ENCODE peak calls at places on chromosomes 5 and 9, in ten cellular contexts. D is NCI-H1092 treated with DMSO at 0.1 percent for 48 hours; I is GM18507; Y is ovary; Q is Peyer's patch; L is T-helper 17 cell; O is MM.1S; J is ELR; C is NCI-H2081; N is stimulated activated CD8-positive, alpha-beta memory T cell treated with anti-CD3 and anti-CD28 coated beads, Interleukin-4, amount 100 ng/mL, for 4 hours. K is an unnamed sample.

GRCh38 chr5:2565147-2565546 is 186.3 kb downstream of the IRX2 start:
- DNase-seq in N (no peak), J (no peak), C (no peak), O (no peak), D (no peak), Q (no peak), L (no peak), I (no peak), Y (no peak), K (no peak)

GRCh38 chr9:121201045-121201737 is 478 bp downstream of the RAB14 start:
- DNase-seq in I (no peak), C (peak), O (peak), N (peak), J (peak), L (peak), Y (peak), Q (peak), D (no peak), K (no peak)

GRCh38 chr9:113955076-113955752 is 79.1 kb downstream of the ZNF618 start:
- DNase-seq in J (peak), Y (no peak), D (no peak), I (no peak), Q (no peak), L (no peak), C (no peak), O (no peak), N (no peak), K (no peak)

GRCh38 chr9:132809677-132810076 is 68.4 kb downstream of the AK8 start:
- DNase-seq in J (no peak), I (no peak), Q (no peak), Y (no peak), L (no peak), C (no peak), N (no peak), O (no peak), D (no peak), K (peak)

GRCh38 chr5:16492398-16493175 is 27.0 kb upstream of the ZNF622 start:
- DNase-seq in L (no peak), Q (no peak), J (peak), D (no peak), I (no peak), O (no peak), C (peak), N (no peak), Y (peak), K (no peak)

GRCh38 chr5:79729686-79730085 is 40.0 kb downstream of the CMYA5 start:
- DNase-seq in N (no peak), Q (no peak), O (no peak), J (no peak), I (no peak), Y (no peak), D (no peak), L (no peak), C (no peak), K (no peak)

GRCh38 chr5:114657342-114658130 is 295.7 kb downstream of the KCNN2 start:
- DNase-seq in N (no peak), Q (no peak), O (no peak), J (no peak), I (no peak), Y (no peak), C (no peak), D (no peak), L (no peak), K (no peak)

GRCh38 chr5:30849801-30850370 is 343.6 kb upstream of the CDH6 start:
- DNase-seq in I (no peak), O (no peak), Q (no peak), Y (no peak), N (no peak), D (no peak), J (no peak), L (no peak), C (no peak), K (no peak)

GRCh38 chr9:11045589-11045988 is 432.8 kb upstream of the PTPRD start:
- DNase-seq in N (no peak), I (no peak), L (no peak), O (no peak), Q (no peak), C (no peak), Y (no peak), D (no peak), J (no peak), K (no peak)

GRCh38 chr9:74500584-74500924 is 3.4 kb downstream of the RORB start:
- DNase-seq in L (no peak), N (no peak), J (no peak), Q (no peak), Y (no peak), D (no peak), C (no peak), I (no peak), O (no peak), K (no peak)

GRCh38 chr5:180598316-180598701 is 7.0 kb upstream of the SCGB3A1 start:
- DNase-seq in C (no peak), I (no peak), Q (no peak), L (no peak), Y (peak), J (no peak), D (no peak), O (no peak), N (no peak), K (no peak)

GRCh38 chr5:131064669-131065371 is 100.2 kb downstream of the HINT1 start:
- DNase-seq in Q (no peak), D (no peak), J (no peak), Y (no peak), I (no peak), L (no peak), C (no peak), O (peak), N (no peak), K (no peak)

GRCh38 chr5:88089757-88090390 is 178.8 kb downstream of the TMEM161B start:
- DNase-seq in Q (no peak), C (no peak), N (no peak), L (no peak), I (no peak), D (no peak), Y (no peak), J (no peak), O (no peak), K (no peak)

GRCh38 chr9:77440057-77440456 is 208.1 kb downstream of the GNA14 start:
- DNase-seq in O (no peak), Y (no peak), J (peak), Q (no peak), N (no peak), I (no peak), D (peak), C (peak), L (no peak), K (no peak)

GRCh38 chr9:93108301-93109041 is 12.5 kb downstream of the CARD19 start:
- DNase-seq in Y (peak), N (no peak), D (no peak), L (no peak), C (no peak), Q (no peak), J (no peak), I (no peak), O (no peak), K (peak)

GRCh38 chr5:16593013-16593412 is 23.8 kb downstream of the RETREG1 start:
- DNase-seq in Q (no peak), D (no peak), Y (no peak), J (peak), I (no peak), L (no peak), C (peak), N (no peak), O (no peak), K (no peak)

GRCh38 chr9:68443560-68443959 is 87.1 kb downstream of the PGM5 start:
- DNase-seq in I (no peak), Q (no peak), L (no peak), O (no peak), D (no peak), C (peak), N (no peak), J (no peak), Y (no peak), K (no peak)

GRCh38 chr5:147504001-147504400 is 5.9 kb downstream of the DPYSL3 start:
- DNase-seq in J (peak), Q (no peak), L (no peak), Y (no peak), D (no peak), O (no peak), N (no peak), C (no peak), I (no peak), K (no peak)

GRCh38 chr5:148336704-148337435 is 1.5 kb downstream of the SPINK9 start:
- DNase-seq in I (no peak), Y (no peak), L (no peak), D (no peak), N (no peak), J (no peak), Q (no peak), C (no peak), O (no peak), K (no peak)

GRCh38 chr9:91298304-91298703 is 63.4 kb downstream of the AUH start:
- DNase-seq in O (no peak), I (no peak), J (no peak), L (no peak), D (no peak), N (no peak), C (no peak), Q (no peak), Y (no peak), K (no peak)

GRCh38 chr5:7868773-7869473 is at the start of the genes FASTKD3 and MTRR:
- DNase-seq in J (peak), D (peak), N (peak), Y (peak), L (peak), Q (peak), O (peak), C (peak), I (peak), K (peak)

GRCh38 chr9:117290809-117291208 is 124.0 kb downstream of the ASTN2 start:
- DNase-seq in Q (no peak), I (no peak), C (no peak), D (no peak), N (no peak), O (no peak), Y (no peak), L (no peak), J (no peak), K (no peak)

GRCh38 chr5:17813214-17813613 is 179.0 kb downstream of the TAF11L14 start:
- DNase-seq in J (no peak), L (no peak), C (no peak), N (no peak), Y (no peak), D (no peak), O (no peak), Q (no peak), I (no peak), K (no peak)

GRCh38 chr9:72657023-72657422 is 135.6 kb downstream of the TMC1 start:
- DNase-seq in Q (no peak), C (no peak), O (no peak), I (no peak), Y (no peak), D (no peak), L (no peak), J (no peak), N (no peak), K (no peak)

GRCh38 chr9:93254061-93254481 is 70.1 kb downstream of the WNK2 start:
- DNase-seq in Y (peak), I (no peak), J (no peak), D (no peak), C (no peak), Q (no peak), L (no peak), O (no peak), N (no peak), K (peak)

GRCh38 chr5:119301947-119302346 is 53.9 kb upstream of the TNFAIP8 start:
- DNase-seq in Y (no peak), C (no peak), J (peak), L (no peak), O (no peak), Q (no peak), D (no peak), N (no peak), I (no peak), K (no peak)

GRCh38 chr5:20113031-20113685 is 125.2 kb upstream of the CDH18 start:
- DNase-seq in O (no peak), D (peak), J (peak), I (no peak), N (no peak), Y (no peak), L (no peak), Q (no peak), C (peak), K (no peak)

GRCh38 chr9:1319436-1319835 is 269.3 kb downstream of the DMRT2 start:
- DNase-seq in L (no peak), Q (no peak), Y (no peak), D (no peak), O (no peak), J (no peak), I (no peak), C (no peak), N (no peak), K (no peak)

GRCh38 chr5:83255268-83255667 is 177.9 kb downstream of the XRCC4 start:
- DNase-seq in J (peak), O (no peak), L (no peak), Q (no peak), N (no peak), C (no peak), Y (no peak), D (no peak), I (no peak), K (no peak)

GRCh38 chr9:115717711-115718173 is 435.8 kb upstream of the PAPPA start:
- DNase-seq in C (no peak), Y (no peak), L (no peak), I (no peak), O (no peak), Q (no peak), D (no peak), J (peak), N (no peak), K (no peak)

GRCh38 chr9:81492710-81493447 is 196.5 kb downstream of the TLE1 start:
- DNase-seq in N (no peak), Y (no peak), C (peak), Q (no peak), L (no peak), J (peak), I (no peak), D (peak), O (no peak), K (no peak)

GRCh38 chr5:176772271-176773210 is 37.8 kb upstream of the UNC5A start:
- DNase-seq in D (no peak), J (no peak), L (no peak), Y (no peak), O (no peak), Q (peak), N (no peak), I (no peak), C (no peak), K (peak)

GRCh38 chr9:137417161-137418021 is 5.6 kb downstream of the EXD3 start:
- DNase-seq in L (peak), Y (peak), I (no peak), O (no peak), C (no peak), Q (no peak), J (no peak), N (no peak), D (no peak), K (peak)

GRCh38 chr9:105647595-105648349 is 14.5 kb upstream of the TAL2 start:
- DNase-seq in I (no peak), J (peak), Y (peak), D (peak), O (no peak), C (no peak), N (no peak), L (no peak), Q (no peak), K (no peak)

K was measured in right lobe of liver.